ENCODE peak calls at places on chromosomes 3 and 15, in four cellular contexts. S is activated CD8-positive, alpha-beta memory T cell treated with anti-CD3 and anti-CD28 coated beads for 24 hours; M is cortex of kidney; T is RPMI8226. P is an unnamed sample.
A peak's percentile ranks its signal among the peaks of the same experiment; 100 is the strongest.

GRCh38 chr3:141521781-141522180 is 35.0 kb downstream of the RASA2 start:
- DNase-seq in S (no peak), M (no peak), T (no peak), P (no peak)

GRCh38 chr3:73437828-73438227 is 186.9 kb downstream of the PDZRN3 start:
- DNase-seq in S (no peak), M (no peak), T (no peak), P (no peak)

GRCh38 chr3:138187296-138188012 is at the start of gene ARMC8:
- DNase-seq in S (peak; percentile 93), M (peak; percentile 40), T (no peak), P (peak; percentile 73)

GRCh38 chr15:93458567-93458966 is 369.6 kb upstream of the RGMA start:
- DNase-seq in S (no peak), M (no peak), T (no peak), P (no peak)

GRCh38 chr3:186514296-186515002 is 29.7 kb downstream of the CRYGS start:
- DNase-seq in S (no peak), M (no peak), T (no peak), P (peak; percentile 10)

GRCh38 chr3:104396974-104397669 is 969.6 kb upstream of the ALCAM start:
- DNase-seq in S (no peak), M (no peak), T (no peak), P (no peak)

GRCh38 chr3:195356151-195357086 is 85.5 kb upstream of the XXYLT1 start:
- DNase-seq in S (no peak), M (no peak), T (no peak), P (no peak)

GRCh38 chr3:177371903-177372302 is 174.6 kb upstream of the TBL1XR1 start:
- DNase-seq in S (no peak), M (no peak), T (no peak), P (peak; percentile 96)

GRCh38 chr3:135325096-135325495 is 530.0 kb downstream of the EPHB1 start:
- DNase-seq in S (no peak), M (no peak), T (peak; percentile 22), P (peak; percentile 78)

GRCh38 chr3:95343767-95344166 is 1280.9 kb downstream of the NSUN3 start:
- DNase-seq in S (no peak), M (no peak), T (no peak), P (peak; percentile 15)

GRCh38 chr3:160129459-160130061 is 95.7 kb upstream of the C3orf80 start:
- DNase-seq in S (no peak), M (no peak), T (no peak), P (peak; percentile 3)